ENCODE peak calls at places on chromosomes 5 and 9, in eight cellular contexts. S is upper lobe of right lung, Y is A549, J is astrocyte, K is tibial artery, L is body of pancreas, F is HCT116, C is lower lobe of right lung. V is an unnamed sample.

GRCh38 chr9:16871358-16872151 is 1.1 kb upstream of the BNC2 start:
- DNase-seq in S (peak; percentile 81), Y (peak; percentile 62), J (peak; percentile 86), K (peak; percentile 66), L (peak; percentile 30), F (no peak), C (peak; percentile 69), V (peak; percentile 2)

GRCh38 chr5:143101740-143102386 is 301.6 kb downstream of the NR3C1 start:
- DNase-seq in S (no peak), Y (no peak), J (no peak), K (no peak), L (no peak), F (no peak), C (no peak), V (no peak)

GRCh38 chr9:130174920-130175321 is 2.7 kb downstream of the NCS1 start:
- DNase-seq in S (no peak), Y (no peak), J (no peak), K (peak; percentile 81), L (no peak), F (no peak), C (no peak), V (no peak)

GRCh38 chr5:180289433-180289832 is 2.5 kb downstream of the MAPK9 start:
- DNase-seq in S (no peak), Y (no peak), J (no peak), K (no peak), L (peak; percentile 94), F (no peak), C (no peak), V (no peak)

GRCh38 chr5:94027145-94027544 is 285.7 kb upstream of the POU5F2 start:
- DNase-seq in S (no peak), Y (no peak), J (no peak), K (no peak), L (no peak), F (no peak), C (no peak), V (no peak)

GRCh38 chr9:123097709-123098459 is 64.4 kb downstream of the GPR21 start:
- DNase-seq in S (no peak), Y (no peak), J (no peak), K (no peak), L (no peak), F (no peak), C (no peak), V (no peak)

GRCh38 chr5:36606437-36607113 is at the start of gene SLC1A3:
- DNase-seq in S (peak; percentile 71), Y (peak; percentile 24), J (peak; percentile 81), K (peak; percentile 62), L (peak; percentile 74), F (peak; percentile 74), C (peak; percentile 55), V (peak; percentile 83)

GRCh38 chr9:105290401-105290800 is 46.0 kb downstream of the SLC44A1 start:
- DNase-seq in S (no peak), Y (no peak), J (peak; percentile 33), K (no peak), L (peak; percentile 37), F (no peak), C (no peak), V (no peak)

GRCh38 chr9:112112941-112113399 is 62.1 kb downstream of the SUSD1 start:
- DNase-seq in S (no peak), Y (peak; percentile 71), J (no peak), K (no peak), L (peak; percentile 67), F (peak; percentile 82), C (no peak), V (peak; percentile 78)

GRCh38 chr5:150624334-150625163 is 15.9 kb upstream of the SYNPO start:
- DNase-seq in S (no peak), Y (no peak), J (no peak), K (no peak), L (peak; percentile 52), F (no peak), C (no peak), V (peak; percentile 66)

GRCh38 chr5:50727149-50727496 is 60.7 kb downstream of the PARP8 start:
- DNase-seq in S (no peak), Y (no peak), J (no peak), K (peak; percentile 38), L (peak; percentile 52), F (no peak), C (no peak), V (no peak)

GRCh38 chr5:91277093-91277626 is 106.0 kb downstream of the ARRDC3 start:
- DNase-seq in S (no peak), Y (no peak), J (no peak), K (no peak), L (no peak), F (no peak), C (no peak), V (no peak)

GRCh38 chr5:172748341-172748843 is 22.6 kb downstream of the DUSP1 start:
- DNase-seq in S (no peak), Y (no peak), J (peak; percentile 75), K (peak; percentile 81), L (no peak), F (no peak), C (peak; percentile 76), V (no peak)

GRCh38 chr9:34403554-34404380 is 27.1 kb upstream of the MYORG start:
- DNase-seq in S (peak; percentile 73), Y (peak; percentile 66), J (peak; percentile 20), K (peak; percentile 72), L (peak; percentile 83), F (peak; percentile 39), C (peak; percentile 62), V (peak; percentile 78)

DNA sequence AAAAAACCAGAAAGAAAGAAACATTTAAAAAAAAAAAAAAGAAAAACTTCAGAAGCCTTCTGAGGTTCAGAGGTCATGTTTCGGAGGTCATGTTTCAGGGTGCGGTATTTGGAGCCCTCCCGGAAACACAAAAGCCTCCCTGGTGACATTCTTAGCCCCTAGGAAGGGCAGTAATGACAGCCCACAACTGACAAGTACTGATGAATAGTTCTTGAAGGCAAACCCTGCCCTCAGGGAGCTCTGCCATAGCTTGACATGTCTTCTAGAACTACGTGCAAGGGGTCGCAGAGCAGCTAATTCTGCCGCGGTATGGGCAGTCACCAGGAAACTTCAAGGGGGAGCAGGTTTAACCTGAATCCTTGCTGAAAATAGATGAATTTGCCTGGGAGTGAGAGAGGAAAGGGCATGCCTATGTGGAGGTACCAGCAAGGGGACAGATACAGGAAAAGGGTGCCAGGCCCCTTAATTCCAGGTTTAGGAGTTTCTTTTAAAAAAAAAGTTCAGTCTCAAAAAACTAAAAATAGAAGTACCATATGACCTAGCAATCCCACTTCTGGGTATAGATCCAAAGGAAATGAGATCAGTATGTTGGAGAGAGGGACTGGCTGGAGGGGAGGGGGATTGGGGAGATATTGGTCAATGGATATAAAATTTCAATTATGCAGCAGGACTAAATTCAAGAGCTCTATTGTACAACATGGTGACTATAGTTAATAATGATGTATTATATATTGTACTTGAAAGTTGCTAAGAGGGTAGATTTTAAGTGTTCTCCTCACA is 98.4 kb downstream of the C9orf152 start:
- DNase-seq in S (no peak), Y (no peak), J (peak; percentile 26), K (no peak), L (no peak), F (no peak), C (no peak), V (peak; percentile 47)
- H3K4me1 ChIP-seq in S (peaks cover 26% of the 10 kb centered on the region), Y (no peaks in the 10 kb centered on the region), J (peaks cover 24% of the 10 kb centered on the region), K (no peaks in the 10 kb centered on the region), L (no peaks in the 10 kb centered on the region), F (no peaks in the 10 kb centered on the region), C (peaks cover 36% of the 10 kb centered on the region), V (peaks cover 88% of the 10 kb centered on the region)

GRCh38 chr9:14323969-14324366 is 10.0 kb upstream of the NFIB start:
- DNase-seq in S (no peak), Y (no peak), J (no peak), K (no peak), L (no peak), F (no peak), C (no peak), V (no peak)
- H3K4me1 ChIP-seq in S (peaks cover 36% of the 10 kb centered on the region), Y (peaks cover 39% of the 10 kb centered on the region), J (peaks cover 20% of the 10 kb centered on the region), K (no peaks in the 10 kb centered on the region), L (peaks cover 35% of the 10 kb centered on the region), F (peaks cover 17% of the 10 kb centered on the region), C (peaks cover 20% of the 10 kb centered on the region), V (no peaks in the 10 kb centered on the region)

GRCh38 chr9:109249615-109250014 is 71.2 kb downstream of the EPB41L4B start:
- DNase-seq in S (no peak), Y (no peak), J (no peak), K (no peak), L (no peak), F (no peak), C (no peak), V (no peak)

GRCh38 chr9:109251776-109252106 is 69.1 kb downstream of the EPB41L4B start:
- DNase-seq in S (no peak), Y (no peak), J (no peak), K (no peak), L (no peak), F (no peak), C (no peak), V (no peak)

GRCh38 chr9:109250311-109250741 is 70.5 kb downstream of the EPB41L4B start:
- DNase-seq in S (no peak), Y (no peak), J (no peak), K (no peak), L (no peak), F (no peak), C (no peak), V (no peak)

GRCh38 chr9:109251080-109251775 is 69.6 kb downstream of the EPB41L4B start:
- DNase-seq in S (peak; percentile 72), Y (peak; percentile 83), J (peak; percentile 49), K (no peak), L (peak; percentile 88), F (no peak), C (peak; percentile 56), V (no peak)

GRCh38 chr9:109250771-109251079 is 70.1 kb downstream of the EPB41L4B start:
- DNase-seq in S (no peak), Y (no peak), J (no peak), K (no peak), L (no peak), F (no peak), C (no peak), V (no peak)
- H3K4me1 ChIP-seq in S (peaks cover 7% of the 10 kb centered on the region), Y (peaks cover 77% of the 10 kb centered on the region), J (peaks cover 37% of the 10 kb centered on the region), K (no peaks in the 10 kb centered on the region), L (peaks cover 94% of the 10 kb centered on the region), F (peaks cover 52% of the 10 kb centered on the region), C (peaks cover 18% of the 10 kb centered on the region), V (peaks cover 13% of the 10 kb centered on the region)

GRCh38 chr5:159515197-159515596 is 184.9 kb upstream of the IL12B start:
- DNase-seq in S (no peak), Y (no peak), J (no peak), K (no peak), L (no peak), F (no peak), C (no peak), V (no peak)
- H3K4me1 ChIP-seq in S (peaks cover 18% of the 10 kb centered on the region), Y (peaks cover 54% of the 10 kb centered on the region), J (peaks cover 11% of the 10 kb centered on the region), K (no peaks in the 10 kb centered on the region), L (no peaks in the 10 kb centered on the region), F (peaks cover 17% of the 10 kb centered on the region), C (peaks cover 21% of the 10 kb centered on the region), V (peaks cover 5% of the 10 kb centered on the region)

GRCh38 chr9:90394866-90395265 is 247.8 kb downstream of the DIRAS2 start:
- DNase-seq in S (no peak), Y (no peak), J (no peak), K (no peak), L (no peak), F (no peak), C (no peak), V (no peak)
- H3K4me1 ChIP-seq in S (no peaks in the 10 kb centered on the region), Y (peaks cover 11% of the 10 kb centered on the region), J (no peaks in the 10 kb centered on the region), K (no peaks in the 10 kb centered on the region), L (no peaks in the 10 kb centered on the region), F (no peaks in the 10 kb centered on the region), C (no peaks in the 10 kb centered on the region), V (peaks cover 9% of the 10 kb centered on the region)

GRCh38 chr9:5920860-5921328 is 30.2 kb downstream of the MLANA start:
- DNase-seq in S (no peak), Y (no peak), J (peak; percentile 13), K (no peak), L (no peak), F (no peak), C (no peak), V (no peak)
- H3K4me1 ChIP-seq in S (no peaks in the 10 kb centered on the region), Y (no peaks in the 10 kb centered on the region), J (no peaks in the 10 kb centered on the region), K (no peaks in the 10 kb centered on the region), L (peaks cover 18% of the 10 kb centered on the region), F (no peaks in the 10 kb centered on the region), C (no peaks in the 10 kb centered on the region), V (no peaks in the 10 kb centered on the region)